ENCODE peak calls at places on chromosomes 6 and 20, in six cellular contexts. F, Q, V, W, L and X are unnamed samples.
A peak's percentile ranks its signal among the peaks of the same experiment; 100 is the strongest.

GRCh38 chr6:111722220-111722731 is 116.6 kb upstream of the TRAF3IP2 start:
- DNase-seq in F (no peak), Q (no peak), V (no peak), W (no peak), L (no peak), X (no peak)

GRCh38 chr6:118744261-118744941 is 93.0 kb upstream of the CEP85L start:
- DNase-seq in F (no peak), Q (no peak), V (no peak), W (no peak), L (no peak), X (no peak)

GRCh38 chr6:40810176-40810575 is 223.0 kb upstream of the LRFN2 start:
- DNase-seq in F (no peak), Q (no peak), V (no peak), W (no peak), L (no peak), X (no peak)

GRCh38 chr6:168742146-168742782 is 301.3 kb downstream of the SMOC2 start:
- DNase-seq in F (no peak), Q (no peak), V (no peak), W (no peak), L (no peak), X (no peak)

GRCh38 chr6:13425971-13426931 is 61.1 kb downstream of the GFOD1 start:
- DNase-seq in F (no peak), Q (no peak), V (no peak), W (no peak), L (no peak), X (no peak)

GRCh38 chr20:62336329-62336728 is 30.8 kb downstream of the LAMA5 start:
- DNase-seq in F (no peak), Q (no peak), V (no peak), W (no peak), L (no peak), X (no peak)

GRCh38 chr20:16066571-16066970 is 506.7 kb downstream of the KIF16B start:
- DNase-seq in F (no peak), Q (no peak), V (no peak), W (no peak), L (no peak), X (no peak)

GRCh38 chr6:168326294-168327261 is 7.0 kb upstream of the DACT2 start:
- DNase-seq in F (no peak), Q (no peak), V (no peak), W (no peak), L (no peak), X (no peak)

GRCh38 chr6:108940741-108941140 is 92.5 kb downstream of the ARMC2 start:
- DNase-seq in F (no peak), Q (no peak), V (no peak), W (no peak), L (no peak), X (no peak)

GRCh38 chr6:74579794-74580193 is 626.1 kb downstream of the COL12A1 start:
- DNase-seq in F (no peak), Q (no peak), V (no peak), W (no peak), L (no peak), X (no peak)

GRCh38 chr6:109428889-109429477 is 11.4 kb downstream of the PPIL6 start:
- DNase-seq in F (no peak), Q (no peak), V (no peak), W (no peak), L (no peak), X (no peak)

GRCh38 chr6:137371634-137372016 is 122.6 kb downstream of the OLIG3 start:
- DNase-seq in F (no peak), Q (no peak), V (no peak), W (no peak), L (no peak), X (no peak)

GRCh38 chr6:27672113-27672799 is 199.4 kb upstream of the ZNF184 start:
- DNase-seq in F (peak; percentile 91), Q (no peak), V (peak; percentile 53), W (no peak), L (peak; percentile 50), X (peak; percentile 85)

GRCh38 chr6:79636673-79637072 is 5.5 kb downstream of the SH3BGRL2 start:
- DNase-seq in F (no peak), Q (no peak), V (no peak), W (no peak), L (no peak), X (no peak)

GRCh38 chr6:137413482-137413881 is 80.7 kb downstream of the OLIG3 start:
- DNase-seq in F (no peak), Q (no peak), V (no peak), W (no peak), L (no peak), X (no peak)

GRCh38 chr6:71123051-71123450 is 165.6 kb upstream of the OGFRL1 start:
- DNase-seq in F (no peak), Q (no peak), V (no peak), W (no peak), L (no peak), X (no peak)

GRCh38 chr6:114862809-114863208 is 520.0 kb upstream of the HS3ST5 start:
- DNase-seq in F (no peak), Q (no peak), V (no peak), W (no peak), L (no peak), X (no peak)

GRCh38 chr6:157106487-157106886 is 216.8 kb downstream of the TMEM242 start:
- DNase-seq in F (peak; percentile 68), Q (no peak), V (no peak), W (no peak), L (peak; percentile 36), X (no peak)

GRCh38 chr6:45442716-45443115 is 65.0 kb upstream of the SUPT3H start:
- DNase-seq in F (no peak), Q (no peak), V (no peak), W (no peak), L (no peak), X (no peak)

GRCh38 chr6:34476462-34476861 is 10.6 kb downstream of the PACSIN1 start:
- DNase-seq in F (no peak), Q (no peak), V (no peak), W (no peak), L (no peak), X (no peak)